ENCODE peak calls at places on chromosomes 3 and 15, in seven cellular contexts. One of them, this sample, is unnamed.

GRCh38 chr3:128567705-128568356 is 74.8 kb upstream of the GATA2 start:
- DNase-seq in uterus: no peak
- DNase-seq in HCT116: no peak
- DNase-seq in A673: no peak
- DNase-seq in A549: no peak
- DNase-seq in tibial nerve: no peak
- DNase-seq in heart right ventricle: no peak
- DNase-seq in this sample: no peak

GRCh38 chr3:127857270-127857801 is 35.0 kb upstream of the MGLL start:
- DNase-seq in uterus: no peak
- DNase-seq in HCT116: no peak
- DNase-seq in A673: peak; percentile 21
- DNase-seq in A549: peak; percentile 30
- DNase-seq in tibial nerve: no peak
- DNase-seq in heart right ventricle: no peak
- DNase-seq in this sample: no peak

GRCh38 chr3:119294402-119294888 is 262 bp downstream of the ARHGAP31 start:
- DNase-seq in uterus: peak; percentile 47
- DNase-seq in HCT116: no peak
- DNase-seq in A673: peak; percentile 69
- DNase-seq in A549: peak; percentile 32
- DNase-seq in tibial nerve: peak; percentile 24
- DNase-seq in heart right ventricle: peak; percentile 67
- DNase-seq in this sample: peak; percentile 40

GRCh38 chr3:139302801-139303113 is 41.1 kb upstream of the MRPS22 start:
- DNase-seq in uterus: no peak
- DNase-seq in HCT116: no peak
- DNase-seq in A673: no peak
- DNase-seq in A549: no peak
- DNase-seq in tibial nerve: no peak
- DNase-seq in heart right ventricle: no peak
- DNase-seq in this sample: no peak

GRCh38 chr3:24129549-24129948 is 184.5 kb downstream of the NR1D2 start:
- DNase-seq in uterus: no peak
- DNase-seq in HCT116: no peak
- DNase-seq in A673: no peak
- DNase-seq in A549: no peak
- DNase-seq in tibial nerve: no peak
- DNase-seq in heart right ventricle: no peak
- DNase-seq in this sample: no peak

GRCh38 chr3:38548154-38548931 is 52.2 kb downstream of the EXOG start:
- DNase-seq in uterus: no peak
- DNase-seq in HCT116: no peak
- DNase-seq in A673: no peak
- DNase-seq in A549: no peak
- DNase-seq in tibial nerve: no peak
- DNase-seq in heart right ventricle: peak; percentile 39
- DNase-seq in this sample: no peak

GRCh38 chr3:120743556-120744195 is 1.1 kb downstream of the GTF2E1 start:
- DNase-seq in uterus: no peak
- DNase-seq in HCT116: no peak
- DNase-seq in A673: no peak
- DNase-seq in A549: no peak
- DNase-seq in tibial nerve: no peak
- DNase-seq in heart right ventricle: no peak
- DNase-seq in this sample: no peak

GRCh38 chr15:94704421-94704820 is 473.1 kb downstream of the MCTP2 start:
- DNase-seq in uterus: no peak
- DNase-seq in HCT116: no peak
- DNase-seq in A673: no peak
- DNase-seq in A549: no peak
- DNase-seq in tibial nerve: no peak
- DNase-seq in heart right ventricle: no peak
- DNase-seq in this sample: no peak

GRCh38 chr15:86183765-86184491 is 104.3 kb downstream of the AGBL1 start:
- DNase-seq in uterus: no peak
- DNase-seq in HCT116: no peak
- DNase-seq in A673: no peak
- DNase-seq in A549: no peak
- DNase-seq in tibial nerve: no peak
- DNase-seq in heart right ventricle: no peak
- DNase-seq in this sample: peak; percentile 40

GRCh38 chr15:48940508-48940907 is 23.2 kb downstream of the SHC4 start:
- DNase-seq in uterus: no peak
- DNase-seq in HCT116: no peak
- DNase-seq in A673: no peak
- DNase-seq in A549: peak; percentile 53
- DNase-seq in tibial nerve: no peak
- DNase-seq in heart right ventricle: no peak
- DNase-seq in this sample: no peak

GRCh38 chr3:30686799-30687198 is 80.4 kb downstream of the TGFBR2 start:
- DNase-seq in uterus: no peak
- DNase-seq in HCT116: no peak
- DNase-seq in A673: no peak
- DNase-seq in A549: no peak
- DNase-seq in tibial nerve: no peak
- DNase-seq in heart right ventricle: no peak
- DNase-seq in this sample: no peak

GRCh38 chr3:190694335-190695001 is 168.0 kb downstream of the GMNC start:
- DNase-seq in uterus: no peak
- DNase-seq in HCT116: no peak
- DNase-seq in A673: peak; percentile 34
- DNase-seq in A549: no peak
- DNase-seq in tibial nerve: no peak
- DNase-seq in heart right ventricle: no peak
- DNase-seq in this sample: no peak

GRCh38 chr15:80107774-80108173 is 45.0 kb upstream of the FAH start:
- DNase-seq in uterus: no peak
- DNase-seq in HCT116: no peak
- DNase-seq in A673: peak; percentile 10
- DNase-seq in A549: no peak
- DNase-seq in tibial nerve: no peak
- DNase-seq in heart right ventricle: no peak
- DNase-seq in this sample: no peak

GRCh38 chr3:13177641-13178040 is 104.4 kb upstream of the IQSEC1 start:
- DNase-seq in uterus: no peak
- DNase-seq in HCT116: no peak
- DNase-seq in A673: no peak
- DNase-seq in A549: no peak
- DNase-seq in tibial nerve: no peak
- DNase-seq in heart right ventricle: no peak
- DNase-seq in this sample: no peak

GRCh38 chr3:65560133-65560532 is 478.6 kb downstream of the MAGI1 start:
- DNase-seq in uterus: no peak
- DNase-seq in HCT116: no peak
- DNase-seq in A673: peak; percentile 44
- DNase-seq in A549: no peak
- DNase-seq in tibial nerve: no peak
- DNase-seq in heart right ventricle: no peak
- DNase-seq in this sample: no peak

GRCh38 chr3:58474348-58474911 is 17.5 kb upstream of the KCTD6 start:
- DNase-seq in uterus: no peak
- DNase-seq in HCT116: no peak
- DNase-seq in A673: no peak
- DNase-seq in A549: no peak
- DNase-seq in tibial nerve: no peak
- DNase-seq in heart right ventricle: no peak
- DNase-seq in this sample: no peak

GRCh38 chr15:40093224-40093842 is 15.3 kb downstream of the BMF start:
- DNase-seq in uterus: peak; percentile 21
- DNase-seq in HCT116: no peak
- DNase-seq in A673: no peak
- DNase-seq in A549: no peak
- DNase-seq in tibial nerve: no peak
- DNase-seq in heart right ventricle: no peak
- DNase-seq in this sample: no peak

GRCh38 chr15:101003706-101004105 is 84.5 kb downstream of the LRRK1 start:
- DNase-seq in uterus: no peak
- DNase-seq in HCT116: no peak
- DNase-seq in A673: no peak
- DNase-seq in A549: no peak
- DNase-seq in tibial nerve: no peak
- DNase-seq in heart right ventricle: no peak
- DNase-seq in this sample: no peak

GRCh38 chr15:38609097-38609738 is 44.6 kb upstream of the RASGRP1 start:
- DNase-seq in uterus: no peak
- DNase-seq in HCT116: no peak
- DNase-seq in A673: no peak
- DNase-seq in A549: no peak
- DNase-seq in tibial nerve: no peak
- DNase-seq in heart right ventricle: no peak
- DNase-seq in this sample: no peak

GRCh38 chr3:177724020-177724638 is 526.8 kb upstream of the TBL1XR1 start:
- DNase-seq in uterus: peak; percentile 54
- DNase-seq in HCT116: no peak
- DNase-seq in A673: peak; percentile 62
- DNase-seq in A549: no peak
- DNase-seq in tibial nerve: peak; percentile 35
- DNase-seq in heart right ventricle: peak; percentile 46
- DNase-seq in this sample: peak; percentile 32

GRCh38 chr3:64460877-64461276 is 226.9 kb downstream of the ADAMTS9 start:
- DNase-seq in uterus: no peak
- DNase-seq in HCT116: no peak
- DNase-seq in A673: no peak
- DNase-seq in A549: no peak
- DNase-seq in tibial nerve: no peak
- DNase-seq in heart right ventricle: no peak
- DNase-seq in this sample: no peak

DNA sequence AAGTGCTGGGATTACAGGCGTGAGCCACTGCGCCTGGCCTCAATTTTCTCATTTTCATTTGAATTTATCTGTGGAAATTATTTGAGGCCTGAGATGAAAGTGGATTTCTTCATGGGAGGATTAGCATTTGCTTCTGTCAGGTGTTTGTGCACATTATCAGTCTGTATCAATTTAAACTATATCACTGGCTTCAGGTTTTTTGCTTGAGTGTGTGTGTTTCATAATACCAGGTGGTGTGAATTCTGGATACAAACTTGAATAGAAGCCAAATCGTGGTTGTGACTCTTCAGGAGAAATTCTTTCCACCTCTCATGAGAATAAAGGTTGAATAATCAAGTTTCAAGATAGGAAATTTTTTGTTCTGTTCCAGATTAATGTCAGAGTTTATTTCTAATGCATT is 56.4 kb downstream of the CGGBP1 start:
- DNase-seq in uterus: no peak
- DNase-seq in HCT116: no peak
- DNase-seq in A673: no peak
- DNase-seq in A549: no peak
- DNase-seq in tibial nerve: no peak
- DNase-seq in heart right ventricle: no peak
- DNase-seq in this sample: no peak
- H3K27ac ChIP-seq in uterus: no peak overlapping the region
- H3K27ac ChIP-seq in HCT116: no peak overlapping the region
- H3K27ac ChIP-seq in A673: peak overlapping the region; percentile 37
- H3K27ac ChIP-seq in A549: no peak overlapping the region
- H3K27ac ChIP-seq in tibial nerve: no peak overlapping the region
- H3K27ac ChIP-seq in heart right ventricle: no peak overlapping the region
- H3K27ac ChIP-seq in this sample: no peak overlapping the region

DNA sequence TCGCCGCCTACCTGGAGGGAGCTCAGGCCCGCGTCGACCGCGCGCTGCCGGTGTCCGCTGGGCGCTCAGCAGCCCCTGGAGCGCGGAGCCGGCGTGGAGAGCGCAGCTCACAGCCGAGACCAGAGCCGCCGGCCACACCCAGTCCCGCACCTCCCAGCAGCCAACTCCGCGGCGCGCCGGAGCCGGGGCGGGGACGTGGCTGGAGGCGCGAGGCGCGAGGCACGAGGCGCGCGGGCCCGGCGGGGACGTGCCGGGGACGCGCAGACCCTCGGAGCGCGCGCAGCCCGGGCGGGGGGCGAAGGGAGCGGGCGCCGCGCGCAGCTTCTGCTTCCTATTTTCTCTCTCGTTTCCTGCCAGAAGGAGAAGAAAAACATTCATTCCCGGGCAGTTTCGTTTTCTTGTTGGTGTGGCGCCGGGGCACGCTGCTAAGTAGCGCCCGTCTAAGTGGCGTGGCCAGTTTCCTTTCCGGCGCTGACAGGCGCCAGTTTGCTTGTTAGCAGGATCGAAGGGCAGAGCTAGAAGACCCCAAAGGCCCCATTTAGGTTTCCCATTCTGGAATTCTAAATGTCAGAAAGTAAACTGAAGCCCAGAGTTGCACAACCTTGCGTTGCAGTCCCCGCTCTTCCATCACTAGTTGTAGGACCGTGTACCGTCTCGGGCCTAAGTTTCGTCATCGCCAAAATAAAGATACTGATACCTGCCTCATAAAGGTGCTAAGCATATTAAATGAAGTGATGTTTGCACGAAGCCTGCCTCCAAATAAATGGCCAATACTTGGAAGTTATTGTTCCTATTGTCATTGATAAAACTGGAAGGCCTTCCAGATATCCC is at the start of gene GNB4:
- DNase-seq in uterus: peak; percentile 69
- DNase-seq in HCT116: no peak
- DNase-seq in A673: peak; percentile 96
- DNase-seq in A549: peak; percentile 75
- DNase-seq in tibial nerve: peak; percentile 70
- DNase-seq in heart right ventricle: peak; percentile 86
- DNase-seq in this sample: peak; percentile 73
- H3K27ac ChIP-seq in uterus: peak within 1 kb of the TSS; percentile 95
- H3K27ac ChIP-seq in HCT116: no peak within 1 kb of the TSS
- H3K27ac ChIP-seq in A673: peak within 1 kb of the TSS; percentile 94
- H3K27ac ChIP-seq in A549: peak within 1 kb of the TSS; percentile 98
- H3K27ac ChIP-seq in tibial nerve: peak within 1 kb of the TSS; percentile 99
- H3K27ac ChIP-seq in heart right ventricle: peak within 1 kb of the TSS; percentile 96
- H3K27ac ChIP-seq in this sample: peak within 1 kb of the TSS; percentile 68

DNA sequence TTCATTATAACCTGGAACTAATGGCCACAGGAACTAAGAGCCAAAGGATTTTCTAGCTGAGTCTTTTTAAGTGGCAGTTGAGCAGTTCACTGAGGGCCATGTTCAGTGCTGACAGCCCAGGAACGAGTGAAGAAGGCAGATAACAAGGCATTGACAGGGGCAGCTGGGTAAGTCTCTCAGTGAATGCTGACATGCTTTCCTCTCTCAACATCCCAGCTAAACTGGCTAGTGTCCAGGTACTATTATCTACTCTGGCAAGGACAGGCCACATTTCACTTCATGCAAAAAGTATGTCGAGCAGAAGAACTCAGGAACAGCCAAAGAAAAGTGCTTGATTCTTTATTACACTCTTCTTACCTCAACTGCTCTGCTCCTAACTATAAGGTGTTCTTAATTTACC is 515.9 kb downstream of the NLGN1 start:
- DNase-seq in uterus: no peak
- DNase-seq in HCT116: no peak
- DNase-seq in A673: peak; percentile 5
- DNase-seq in A549: no peak
- DNase-seq in tibial nerve: no peak
- DNase-seq in heart right ventricle: peak; percentile 9
- DNase-seq in this sample: no peak
- H3K27ac ChIP-seq in uterus: no peak overlapping the region
- H3K27ac ChIP-seq in HCT116: no peak overlapping the region
- H3K27ac ChIP-seq in A673: no peak overlapping the region
- H3K27ac ChIP-seq in A549: no peak overlapping the region
- H3K27ac ChIP-seq in tibial nerve: no peak overlapping the region
- H3K27ac ChIP-seq in heart right ventricle: peak overlapping the region; percentile 60
- H3K27ac ChIP-seq in this sample: peak overlapping the region; percentile 77

DNA sequence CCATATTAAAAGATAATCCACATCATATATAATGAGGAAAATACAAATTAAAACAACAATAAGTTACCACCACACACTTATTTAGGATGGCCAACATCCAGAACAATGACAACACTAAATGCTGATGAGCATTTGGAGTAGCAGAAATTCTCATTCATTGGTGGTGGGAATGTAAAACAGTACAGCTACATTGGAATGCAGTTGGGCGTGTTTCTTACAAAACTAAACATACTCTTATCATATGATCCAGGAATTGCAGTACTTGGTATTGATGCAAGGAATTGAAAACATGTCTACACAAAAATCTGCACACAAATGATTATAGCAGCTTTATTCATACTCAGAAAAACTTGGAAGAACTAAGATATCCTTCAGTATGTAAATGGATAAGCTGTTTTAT is 594.2 kb downstream of the ZBBX start:
- DNase-seq in uterus: no peak
- DNase-seq in HCT116: no peak
- DNase-seq in A673: no peak
- DNase-seq in A549: no peak
- DNase-seq in tibial nerve: no peak
- DNase-seq in heart right ventricle: no peak
- DNase-seq in this sample: no peak
- H3K27ac ChIP-seq in uterus: no peak overlapping the region
- H3K27ac ChIP-seq in HCT116: no peak overlapping the region
- H3K27ac ChIP-seq in A673: no peak overlapping the region
- H3K27ac ChIP-seq in A549: no peak overlapping the region
- H3K27ac ChIP-seq in tibial nerve: no peak overlapping the region
- H3K27ac ChIP-seq in heart right ventricle: no peak overlapping the region
- H3K27ac ChIP-seq in this sample: no peak overlapping the region